ENCODE peak calls at places on chromosomes 7 and 10, in ten cellular contexts. I is endodermal cell, A is neural progenitor cell, U is upper lobe of left lung, O is uterus, J is body of pancreas, C is A549, L is testis, Q is IMR-90, Z is heart right ventricle. N is an unnamed sample.

GRCh38 chr7:148773344-148773743 is 74.6 kb downstream of the CUL1 start:
- DNase-seq in I (peak; percentile 68), A (no peak), U (no peak), O (no peak), J (no peak), C (no peak), L (no peak), Q (no peak), Z (no peak), N (no peak)

GRCh38 chr10:92407305-92408016 is 116.5 kb downstream of the MARCHF5 start:
- DNase-seq in I (no peak), A (peak; percentile 28), U (no peak), O (no peak), J (peak; percentile 30), C (no peak), L (no peak), Q (no peak), Z (no peak), N (no peak)

GRCh38 chr7:121599887-121600286 is 203.8 kb upstream of the FAM3C start:
- DNase-seq in I (no peak), A (no peak), U (no peak), O (no peak), J (no peak), C (no peak), L (no peak), Q (no peak), Z (no peak), N (no peak)

GRCh38 chr10:87531908-87532622 is 27.4 kb downstream of the MINPP1 start:
- DNase-seq in I (no peak), A (no peak), U (no peak), O (peak; percentile 42), J (peak; percentile 32), C (no peak), L (peak; percentile 40), Q (peak; percentile 79), Z (no peak), N (peak; percentile 20)

GRCh38 chr10:79381804-79382221 is 34.5 kb downstream of the PPIF start:
- DNase-seq in I (peak; percentile 65), A (no peak), U (peak; percentile 68), O (peak; percentile 95), J (peak; percentile 44), C (no peak), L (peak; percentile 89), Q (peak; percentile 84), Z (peak; percentile 62), N (peak; percentile 73)

GRCh38 chr10:92387289-92387940 is 96.4 kb downstream of the MARCHF5 start:
- DNase-seq in I (peak; percentile 97), A (peak; percentile 98), U (no peak), O (no peak), J (peak; percentile 50), C (peak; percentile 55), L (peak; percentile 67), Q (peak; percentile 75), Z (no peak), N (no peak)

GRCh38 chr10:91208645-91209044 is 11.8 kb upstream of the PCGF5 start:
- DNase-seq in I (no peak), A (no peak), U (no peak), O (no peak), J (no peak), C (no peak), L (no peak), Q (no peak), Z (no peak), N (no peak)

GRCh38 chr7:92404170-92404614 is 43.1 kb upstream of the GATAD1 start:
- DNase-seq in I (peak; percentile 55), A (peak; percentile 43), U (no peak), O (no peak), J (no peak), C (no peak), L (no peak), Q (no peak), Z (no peak), N (peak; percentile 17)

GRCh38 chr10:24579911-24580310 is 143.8 kb downstream of the ARHGAP21 start:
- DNase-seq in I (no peak), A (peak; percentile 73), U (no peak), O (no peak), J (no peak), C (no peak), L (no peak), Q (no peak), Z (no peak), N (no peak)

GRCh38 chr7:7099584-7100014 is 82.7 kb upstream of the C1GALT1 start:
- DNase-seq in I (peak; percentile 97), A (peak; percentile 86), U (no peak), O (peak; percentile 32), J (peak; percentile 85), C (peak; percentile 28), L (peak; percentile 86), Q (peak; percentile 83), Z (peak; percentile 44), N (peak; percentile 40)

GRCh38 chr7:26167293-26167934 is 15.4 kb downstream of the NFE2L3 start:
- DNase-seq in I (no peak), A (no peak), U (no peak), O (no peak), J (no peak), C (no peak), L (no peak), Q (no peak), Z (no peak), N (no peak)

GRCh38 chr10:124744047-124744687 is at the start of gene FAM53B:
- DNase-seq in I (peak; percentile 89), A (peak; percentile 97), U (peak; percentile 98), O (peak; percentile 72), J (peak; percentile 84), C (peak; percentile 78), L (peak; percentile 90), Q (peak; percentile 72), Z (peak; percentile 89), N (peak; percentile 85)

GRCh38 chr10:31242902-31243301 is 76.1 kb upstream of the ZEB1 start:
- DNase-seq in I (peak; percentile 64), A (no peak), U (no peak), O (peak; percentile 29), J (peak; percentile 20), C (peak; percentile 40), L (no peak), Q (peak; percentile 99), Z (no peak), N (no peak)

GRCh38 chr10:126500185-126500584 is 111.9 kb upstream of the ADAM12 start:
- DNase-seq in I (no peak), A (no peak), U (no peak), O (no peak), J (no peak), C (no peak), L (no peak), Q (no peak), Z (no peak), N (no peak)

GRCh38 chr7:114554781-114555537 is 140.3 kb downstream of the FOXP2 start:
- DNase-seq in I (no peak), A (no peak), U (no peak), O (no peak), J (no peak), C (no peak), L (no peak), Q (peak; percentile 48), Z (no peak), N (no peak)

GRCh38 chr10:44366936-44367630 is 17.8 kb downstream of the CXCL12 start:
- DNase-seq in I (no peak), A (no peak), U (no peak), O (no peak), J (peak; percentile 32), C (no peak), L (no peak), Q (peak; percentile 36), Z (no peak), N (no peak)

GRCh38 chr10:104492349-104492940 is 138.8 kb downstream of the CFAP58 start:
- DNase-seq in I (peak; percentile 26), A (no peak), U (no peak), O (peak; percentile 23), J (no peak), C (no peak), L (no peak), Q (no peak), Z (peak; percentile 21), N (no peak)

GRCh38 chr10:85791846-85792532 is 574.6 kb downstream of the GRID1 start:
- DNase-seq in I (peak; percentile 45), A (peak; percentile 30), U (no peak), O (no peak), J (no peak), C (no peak), L (peak; percentile 70), Q (no peak), Z (no peak), N (no peak)
- H3K9me3 ChIP-seq in I (no peaks in the 10 kb centered on the region), A (no peaks in the 10 kb centered on the region), U (no peaks in the 10 kb centered on the region), O (no peaks in the 10 kb centered on the region), J (no peaks in the 10 kb centered on the region), C (no peaks in the 10 kb centered on the region), L (no peaks in the 10 kb centered on the region), Q (peaks cover 34% of the 10 kb centered on the region), Z (no peaks in the 10 kb centered on the region), N (no peaks in the 10 kb centered on the region)

DNA sequence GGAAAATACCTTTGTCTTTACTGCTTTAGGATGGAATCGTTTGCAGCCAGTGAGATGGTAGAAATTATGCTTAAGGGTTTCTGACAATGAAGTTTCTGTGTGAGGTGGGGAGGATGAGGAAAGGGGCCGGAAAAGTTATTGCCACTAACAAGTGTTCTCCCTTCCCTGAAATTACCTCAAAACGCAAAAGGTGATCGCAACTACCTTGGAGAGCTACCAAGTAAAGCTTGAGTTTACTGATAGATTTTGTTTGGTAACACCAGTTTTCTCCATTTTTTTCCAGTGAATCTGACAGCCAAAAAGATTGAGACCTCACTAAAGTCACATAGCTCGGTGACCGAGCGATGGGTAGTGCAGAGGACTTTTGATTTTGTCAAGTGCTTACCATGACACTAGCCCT is 1.5 kb downstream of the SUV39H2 start:
- DNase-seq in I (peak; percentile 53), A (no peak), U (no peak), O (no peak), J (no peak), C (no peak), L (no peak), Q (no peak), Z (no peak), N (no peak)
- H3K4me3 ChIP-seq in I (peak overlapping the region; percentile 95), A (peak overlapping the region; percentile 95), U (no peak overlapping the region), O (no peak overlapping the region), J (no peak overlapping the region), C (peak overlapping the region; percentile 96), L (peak overlapping the region; percentile 89), Q (peak overlapping the region; percentile 91), Z (no peak overlapping the region), N (no peak overlapping the region)

GRCh38 chr10:111944331-111944730 is 239.2 kb downstream of the GPAM start:
- DNase-seq in I (peak; percentile 80), A (peak; percentile 4), U (peak; percentile 2), O (no peak), J (no peak), C (no peak), L (peak; percentile 15), Q (no peak), Z (no peak), N (no peak)
- TF ChIP-seq CTCF in I (peak; percentile 61), A (no peak), U (no peak), O (no peak), J (no peak), C (no peak), L (no peak), Q (no peak), Z (no peak), N (no peak)

GRCh38 chr10:133439517-133440461 is 14.0 kb upstream of the SCART1 start:
- DNase-seq in I (no peak), A (no peak), U (peak; percentile 62), O (no peak), J (no peak), C (no peak), L (no peak), Q (no peak), Z (no peak), N (no peak)
- H3K9me3 ChIP-seq in I (peaks cover 5% of the 10 kb centered on the region), A (no peaks in the 10 kb centered on the region), U (no peaks in the 10 kb centered on the region), O (no peaks in the 10 kb centered on the region), J (no peaks in the 10 kb centered on the region), C (peaks cover 3% of the 10 kb centered on the region), L (no peaks in the 10 kb centered on the region), Q (no peaks in the 10 kb centered on the region), Z (no peaks in the 10 kb centered on the region), N (no peaks in the 10 kb centered on the region)